ENCODE peak calls at places on chromosomes 16 and 17, in nine cellular contexts. Q is Karpas-422, O is PC-3, K is vagina, L is heart right ventricle, R is GM12878, M is right lobe of liver, V is right atrium auricular region, F is cardiac muscle cell. X is an unnamed sample.

GRCh38 chr17:59753522-59754467 is 46.3 kb downstream of the VMP1 start:
- DNase-seq in L (no peak), V (no peak), R (peak; percentile 73), O (peak; percentile 97), Q (peak; percentile 93), K (no peak), F (peak; percentile 93), M (no peak), X (no peak)

GRCh38 chr16:54746596-54746995 is 184.1 kb upstream of the IRX5 start:
- DNase-seq in M (no peak), L (no peak), V (no peak), K (no peak), R (no peak), F (no peak), Q (no peak), O (no peak), X (no peak)

GRCh38 chr16:87795336-87795735 is 29.6 kb upstream of the KLHDC4 start:
- DNase-seq in Q (no peak), V (no peak), M (no peak), O (no peak), R (no peak), K (no peak), F (no peak), L (no peak), X (no peak)

GRCh38 chr17:45413498-45413923 is 19.2 kb downstream of the ARHGAP27 start:
- DNase-seq in O (no peak), R (no peak), K (no peak), L (peak; percentile 60), M (no peak), F (no peak), Q (peak; percentile 88), V (no peak), X (no peak)

GRCh38 chr16:3101018-3101840 is 2.1 kb upstream of the ZSCAN10 start:
- DNase-seq in R (no peak), V (no peak), L (no peak), K (no peak), O (peak; percentile 13), M (peak; percentile 46), Q (peak; percentile 81), F (peak; percentile 42), X (no peak)

GRCh38 chr17:29123111-29123510 is 57.1 kb downstream of the MYO18A start:
- DNase-seq in M (no peak), V (no peak), K (no peak), Q (no peak), R (no peak), L (no peak), F (no peak), O (no peak), X (no peak)

GRCh38 chr16:86019446-86020047 is 120.6 kb downstream of the IRF8 start:
- DNase-seq in K (no peak), M (no peak), Q (peak; percentile 51), O (no peak), R (no peak), V (no peak), L (no peak), F (no peak), X (peak; percentile 54)

GRCh38 chr16:31471875-31472558 is at the start of gene TGFB1I1:
- DNase-seq in L (peak; percentile 78), M (peak; percentile 47), R (no peak), K (no peak), Q (no peak), O (peak; percentile 8), V (peak; percentile 74), F (peak; percentile 91), X (peak; percentile 89)

GRCh38 chr17:44376124-44376523 is 12.5 kb upstream of the FAM171A2 start:
- DNase-seq in V (no peak), Q (peak; percentile 75), F (peak; percentile 65), L (peak; percentile 55), R (no peak), M (peak; percentile 54), O (peak; percentile 26), K (no peak), X (no peak)

DNA sequence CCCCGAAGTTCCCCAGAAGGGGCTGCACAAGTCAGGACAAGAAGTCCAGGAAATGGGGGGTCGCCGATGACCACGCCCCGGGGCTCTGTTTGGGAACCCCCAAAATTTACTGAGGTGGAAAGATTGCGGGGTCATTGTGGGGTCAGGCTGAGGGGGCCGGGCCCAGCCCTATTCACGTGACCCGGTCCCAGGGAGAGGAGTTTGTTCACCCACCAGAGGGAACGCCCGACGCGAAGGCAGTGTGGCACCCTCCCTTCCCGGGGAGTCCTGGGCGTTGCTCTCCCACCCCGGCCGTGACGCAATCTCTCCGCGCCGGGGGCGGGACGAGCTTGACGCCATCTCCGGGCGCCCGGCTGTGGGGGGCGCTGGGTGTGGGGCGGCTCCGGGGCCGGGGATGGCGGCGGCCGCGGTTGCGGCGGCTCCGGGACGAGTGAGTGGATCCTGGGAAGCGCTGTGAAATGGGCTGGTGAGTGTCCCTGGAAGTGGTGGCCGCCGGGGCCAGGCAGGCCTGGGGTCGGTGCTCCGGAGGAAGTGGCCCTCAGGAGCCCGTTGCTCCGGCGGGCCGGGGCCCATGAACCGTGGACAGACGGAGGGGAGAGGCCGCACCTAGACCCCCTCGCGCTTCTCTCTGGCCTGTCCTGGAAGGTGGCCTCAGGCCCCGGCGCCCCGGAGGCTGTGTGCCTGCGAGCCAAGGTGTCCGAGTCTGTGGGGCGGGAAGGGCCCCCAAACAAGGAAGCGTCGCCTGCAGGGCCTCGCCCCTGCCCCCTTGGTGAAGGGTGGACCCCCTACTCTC is at the start of gene ATXN1L:
- DNase-seq in R (peak; percentile 84), F (peak; percentile 96), V (peak; percentile 93), K (peak; percentile 93), M (peak; percentile 94), Q (peak; percentile 97), L (peak; percentile 92), O (peak; percentile 88), X (peak; percentile 95)
- H3K27ac ChIP-seq in R (peak within 1 kb of the TSS; percentile 90), F (peak within 1 kb of the TSS; percentile 42), V (peak within 1 kb of the TSS; percentile 86), K (peak within 1 kb of the TSS; percentile 78), M (peak within 1 kb of the TSS; percentile 81), Q (no peak within 1 kb of the TSS), L (peak within 1 kb of the TSS; percentile 88), O (peak within 1 kb of the TSS; percentile 41), X (peak within 1 kb of the TSS; percentile 85)

GRCh38 chr16:15810949-15811348 is 45.9 kb downstream of the MYH11 start:
- DNase-seq in L (no peak), V (no peak), K (no peak), R (no peak), F (no peak), M (no peak), O (no peak), Q (no peak), X (no peak)

GRCh38 chr16:15811416-15811777 is 45.4 kb downstream of the MYH11 start:
- DNase-seq in Q (no peak), R (no peak), V (no peak), O (no peak), K (no peak), F (no peak), L (no peak), M (no peak), X (no peak)

GRCh38 chr16:15810411-15810810 is 46.4 kb downstream of the MYH11 start:
- DNase-seq in F (no peak), R (no peak), Q (no peak), O (no peak), K (no peak), L (no peak), V (no peak), M (no peak), X (no peak)

GRCh38 chr16:15808071-15808470 is 48.8 kb downstream of the MYH11 start:
- DNase-seq in L (no peak), K (no peak), M (no peak), O (no peak), V (no peak), F (no peak), Q (no peak), R (no peak), X (no peak)

DNA sequence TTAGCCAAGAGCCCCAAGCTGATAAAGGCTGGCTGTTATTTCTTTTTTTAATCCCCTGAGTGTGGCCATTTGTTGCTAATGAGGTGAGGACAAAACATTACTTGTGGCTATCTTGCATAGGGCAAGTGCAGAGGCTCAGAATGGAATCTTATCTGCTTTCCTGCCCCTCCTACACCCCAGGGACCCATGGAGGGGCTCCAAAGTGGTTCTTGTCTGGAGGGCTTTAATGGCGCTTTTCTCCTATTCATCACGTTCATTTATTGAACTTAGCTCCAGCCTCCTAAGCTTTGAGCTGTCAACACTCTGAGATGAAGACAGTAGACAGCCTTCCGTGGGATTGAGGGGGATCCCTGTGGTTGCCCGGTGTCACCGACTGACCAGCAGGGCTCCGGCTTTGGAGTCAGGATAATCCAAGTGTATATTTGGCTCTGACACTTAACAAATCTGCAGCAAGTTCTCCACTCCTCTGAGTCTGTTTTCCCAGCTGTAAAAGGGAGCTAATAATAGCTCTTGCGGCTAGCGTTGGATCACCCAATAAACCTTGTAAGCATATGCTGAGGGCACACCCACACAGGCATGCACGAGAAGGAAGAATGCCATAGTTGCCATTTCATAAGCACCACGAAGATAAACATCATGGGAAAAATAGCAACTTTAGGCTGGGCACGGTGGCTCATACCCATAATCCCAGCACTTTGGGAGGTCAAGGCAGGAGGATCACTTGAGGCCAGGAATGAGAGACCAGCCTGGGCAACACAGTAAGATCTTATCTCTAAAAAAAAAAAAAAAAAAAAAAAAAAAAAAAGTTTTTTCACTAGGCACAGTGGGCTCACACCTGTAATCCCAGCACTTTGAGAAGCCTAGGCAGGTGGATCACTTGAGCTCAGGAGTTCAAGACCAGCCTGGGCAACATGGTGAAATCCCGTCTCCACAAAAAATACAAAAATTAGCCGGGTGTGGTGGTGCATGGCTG is 44.8 kb downstream of the MYH11 start:
- DNase-seq in K (no peak), F (peak; percentile 96), R (no peak), Q (no peak), O (peak; percentile 82), M (no peak), L (no peak), V (no peak), X (peak; percentile 84)
- H3K4me3 ChIP-seq in K (no peak overlapping the region), F (no peak overlapping the region), R (no peak overlapping the region), Q (no peak overlapping the region), O (no peak overlapping the region), M (no peak overlapping the region), L (no peak overlapping the region), V (no peak overlapping the region), X (peak overlapping the region; percentile 34)

DNA sequence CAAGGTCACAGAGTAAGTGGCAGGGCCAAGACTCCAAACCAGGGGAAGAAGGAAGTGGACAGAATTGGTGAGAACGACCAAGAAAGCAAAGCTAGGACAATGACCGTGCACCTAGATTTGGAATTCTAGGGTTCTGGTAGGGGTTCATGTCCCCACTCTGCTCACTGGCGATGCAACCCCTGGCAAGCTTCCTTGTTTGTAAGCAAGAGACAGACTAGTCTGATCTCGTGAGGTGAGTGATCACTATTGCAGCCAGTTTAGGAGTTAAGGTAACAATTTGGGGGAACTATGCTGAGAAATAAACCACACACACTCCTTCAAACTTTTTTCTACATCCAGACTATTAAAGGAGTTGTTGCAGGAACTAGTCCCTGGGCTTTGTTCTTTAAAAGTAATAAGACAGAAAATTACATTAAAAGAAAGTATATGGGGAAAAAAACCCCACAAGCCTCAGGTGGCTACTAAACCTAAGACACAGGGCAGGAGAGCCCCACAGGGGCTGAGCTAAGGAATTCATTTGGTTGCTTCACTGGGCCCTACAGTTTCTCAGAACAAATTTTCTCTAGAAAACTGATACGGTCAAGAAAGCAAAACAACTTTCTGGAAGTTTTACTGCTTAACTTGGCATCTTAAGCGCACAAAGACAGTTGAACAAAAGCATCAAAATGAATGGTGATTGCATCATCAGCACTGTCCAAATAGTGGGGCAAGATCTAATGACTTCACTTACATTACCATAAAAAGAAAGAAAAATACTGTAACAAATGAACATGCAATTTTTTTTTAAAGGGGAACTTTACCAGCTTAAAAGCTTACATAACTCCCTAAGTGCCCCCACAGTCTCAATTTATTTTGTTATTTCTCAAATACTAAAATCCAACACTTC is 47.8 kb downstream of the XPO6 start:
- DNase-seq in L (no peak), K (no peak), F (peak; percentile 88), M (no peak), R (no peak), Q (no peak), O (no peak), V (no peak), X (no peak)
- H3K27ac ChIP-seq in L (no peak overlapping the region), K (no peak overlapping the region), F (no peak overlapping the region), M (peak overlapping the region; percentile 33), R (no peak overlapping the region), Q (no peak overlapping the region), O (no peak overlapping the region), V (no peak overlapping the region), X (no peak overlapping the region)

GRCh38 chr17:77142689-77143088 is 1.9 kb downstream of the SEC14L1 start:
- DNase-seq in K (no peak), L (no peak), Q (no peak), R (no peak), F (no peak), M (no peak), O (peak; percentile 33), V (no peak), X (no peak)
- H3K4me3 ChIP-seq in K (peak overlapping the region; percentile 96), L (peak overlapping the region; percentile 91), Q (peak overlapping the region; percentile 25), R (peak overlapping the region; percentile 93), F (no peak overlapping the region), M (peak overlapping the region; percentile 14), O (peak overlapping the region; percentile 91), V (peak overlapping the region; percentile 10), X (peak overlapping the region; percentile 82)

X was measured in coronary artery.